ENCODE peak calls at places on chromosomes 11 and 22, in eight cellular contexts. K, U, W, X, V, Y, M and P are unnamed samples.

GRCh38 chr22:49462795-49463194 is 364.9 kb downstream of the BRD1 start:
- DNase-seq in K (no peak), U (no peak), W (no peak), X (no peak), V (no peak), Y (no peak), M (no peak), P (no peak)

GRCh38 chr11:77668760-77669159 is 31.2 kb upstream of the CLNS1A start:
- DNase-seq in K (no peak), U (no peak), W (no peak), X (no peak), V (no peak), Y (no peak), M (no peak), P (no peak)

GRCh38 chr11:34356130-34356529 is 1.7 kb downstream of the ABTB2 start:
- DNase-seq in K (no peak), U (no peak), W (no peak), X (no peak), V (no peak), Y (no peak), M (no peak), P (no peak)

GRCh38 chr11:19873730-19874129 is 161.1 kb downstream of the NAV2 start:
- DNase-seq in K (no peak), U (no peak), W (no peak), X (no peak), V (no peak), Y (no peak), M (no peak), P (no peak)

GRCh38 chr11:45169310-45170072 is 23.1 kb downstream of the PRDM11 start:
- DNase-seq in K (no peak), U (peak; percentile 7), W (no peak), X (no peak), V (no peak), Y (no peak), M (no peak), P (no peak)

GRCh38 chr11:61041755-61042518 is 60.4 kb upstream of the CD5 start:
- DNase-seq in K (no peak), U (peak; percentile 23), W (no peak), X (peak; percentile 90), V (peak; percentile 62), Y (no peak), M (no peak), P (no peak)

GRCh38 chr11:46597155-46597554 is 3.3 kb upstream of the AMBRA1 start:
- DNase-seq in K (no peak), U (no peak), W (no peak), X (no peak), V (no peak), Y (peak; percentile 80), M (no peak), P (no peak)

GRCh38 chr22:44676441-44677298 is 25.3 kb upstream of the PRR5 start:
- DNase-seq in K (no peak), U (no peak), W (peak; percentile 65), X (no peak), V (peak; percentile 77), Y (peak; percentile 89), M (no peak), P (no peak)

GRCh38 chr22:22110548-22111266 is 128.1 kb upstream of the TOP3B start:
- DNase-seq in K (no peak), U (peak; percentile 26), W (peak; percentile 76), X (peak; percentile 86), V (peak; percentile 51), Y (no peak), M (no peak), P (no peak)

GRCh38 chr11:68946416-68947090 is 34.2 kb downstream of the MRGPRD start:
- DNase-seq in K (no peak), U (peak; percentile 39), W (peak; percentile 26), X (no peak), V (no peak), Y (no peak), M (no peak), P (no peak)

GRCh38 chr11:133214646-133215045 is 317.7 kb downstream of the OPCML start:
- DNase-seq in K (no peak), U (no peak), W (no peak), X (no peak), V (no peak), Y (no peak), M (no peak), P (no peak)

GRCh38 chr11:82843057-82843795 is 57.0 kb downstream of the PRCP start:
- DNase-seq in K (no peak), U (no peak), W (no peak), X (no peak), V (no peak), Y (no peak), M (no peak), P (no peak)

DNA sequence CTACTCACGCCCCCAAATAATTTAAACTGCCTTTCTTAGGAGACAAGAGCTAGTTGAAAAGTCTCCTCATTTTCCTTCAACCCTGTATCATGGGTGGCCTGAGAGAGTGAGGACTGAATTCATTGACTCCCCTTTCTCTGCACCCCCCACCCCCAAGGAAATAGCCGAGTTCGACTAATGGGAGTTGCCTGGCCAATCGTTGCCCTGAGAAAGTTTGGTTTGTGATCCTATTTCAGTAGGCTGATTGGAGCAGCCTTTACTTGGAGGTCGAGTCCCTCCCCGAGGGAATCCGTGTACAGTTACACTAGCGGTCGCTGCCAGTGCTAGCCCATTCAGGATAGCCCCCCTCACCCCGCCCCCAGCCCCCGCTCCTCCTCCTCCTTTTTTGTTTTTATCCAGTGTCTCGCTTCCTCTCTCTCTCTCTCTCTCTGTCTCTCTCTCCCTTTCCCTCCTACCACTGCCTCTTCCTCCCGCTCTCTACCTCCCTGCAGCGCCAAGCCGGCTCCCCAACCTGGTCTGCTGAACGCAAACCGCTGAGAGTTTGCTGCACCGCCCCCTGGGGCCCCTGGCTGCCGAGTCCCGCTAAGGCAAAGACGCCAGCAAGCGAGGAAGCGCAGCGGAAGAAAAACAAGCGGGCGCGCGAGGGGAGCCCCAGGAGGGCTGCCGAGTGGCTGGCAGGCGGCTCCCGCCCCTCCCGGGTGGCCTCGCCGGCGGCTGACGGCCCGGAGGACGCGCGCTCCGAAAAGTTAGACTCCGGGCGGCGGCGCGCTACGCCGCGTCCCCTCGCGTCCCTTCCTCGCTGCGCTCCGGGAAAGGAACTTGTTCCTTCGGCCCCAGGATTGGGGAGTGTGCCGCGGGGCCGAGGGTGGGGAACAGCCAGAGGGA is at the start of gene GRAMD1B:
- DNase-seq in K (peak; percentile 38), U (peak; percentile 95), W (peak; percentile 87), X (peak; percentile 73), V (peak; percentile 53), Y (no peak), M (no peak), P (peak; percentile 19)
- TF ChIP-seq CTCF in K (no peak), U (no peak), W (peak; percentile 33), X (no peak), V (no peak), Y (no peak), M (no peak), P (no peak)

GRCh38 chr11:121334973-121335711 is 42.6 kb downstream of the SC5D start:
- DNase-seq in K (no peak), U (no peak), W (no peak), X (no peak), V (no peak), Y (no peak), M (no peak), P (no peak)
- H3K27me3 ChIP-seq in K (no peaks in the 10 kb centered on the region), U (no peaks in the 10 kb centered on the region), W (no peaks in the 10 kb centered on the region), X (no peaks in the 10 kb centered on the region), V (no peaks in the 10 kb centered on the region), Y (peaks cover 16% of the 10 kb centered on the region), M (no peaks in the 10 kb centered on the region), P (no peaks in the 10 kb centered on the region)

GRCh38 chr11:130313383-130314183 is 1.1 kb downstream of the ZBTB44 start:
- DNase-seq in K (no peak), U (no peak), W (no peak), X (no peak), V (no peak), Y (no peak), M (no peak), P (no peak)

GRCh38 chr11:130314749-130315285 is at the start of gene ZBTB44:
- DNase-seq in K (peak; percentile 93), U (peak; percentile 92), W (peak; percentile 98), X (peak; percentile 88), V (peak; percentile 94), Y (peak; percentile 76), M (peak; percentile 61), P (peak; percentile 96)

GRCh38 chr11:130314184-130314748 is 451 bp downstream of the ZBTB44 start:
- DNase-seq in K (peak; percentile 67), U (peak; percentile 54), W (peak; percentile 85), X (peak; percentile 69), V (peak; percentile 79), Y (peak; percentile 20), M (no peak), P (peak; percentile 33)

GRCh38 chr11:130318031-130318673 is 3.4 kb upstream of the ZBTB44 start:
- DNase-seq in K (no peak), U (no peak), W (no peak), X (no peak), V (no peak), Y (peak; percentile 41), M (no peak), P (no peak)

DNA sequence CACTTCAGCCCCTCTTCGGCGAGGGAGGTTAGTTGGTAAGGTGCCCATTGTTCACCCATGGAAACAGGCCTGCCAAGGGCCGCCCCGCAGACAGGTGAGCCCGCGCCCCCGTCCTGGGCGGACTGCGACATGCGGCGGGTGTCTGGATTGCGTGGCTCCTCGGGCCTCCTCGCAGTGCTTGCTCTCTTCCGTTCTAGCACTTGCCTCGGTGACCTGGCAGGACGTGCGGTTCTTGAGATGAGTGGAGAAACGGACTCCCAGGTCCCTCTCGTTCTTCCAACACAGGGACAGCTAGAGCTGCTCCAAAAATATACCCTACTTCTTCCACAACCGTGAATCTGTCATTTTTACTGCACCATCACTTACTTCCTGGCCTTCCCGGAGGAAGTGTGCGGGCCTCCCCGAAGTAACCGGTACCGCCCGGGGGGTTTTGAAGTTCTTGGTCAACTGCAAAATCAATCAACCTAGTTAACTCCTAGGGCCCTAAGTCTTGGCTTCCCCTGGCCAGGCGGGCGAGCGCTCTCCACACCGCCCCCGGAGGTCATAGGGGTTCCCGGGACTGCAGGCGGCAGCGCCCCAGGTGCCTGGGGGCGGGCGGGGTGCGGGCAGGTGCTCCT is 745 bp upstream of the ZBTB44 start:
- DNase-seq in K (peak; percentile 32), U (peak; percentile 25), W (peak; percentile 44), X (peak; percentile 81), V (peak; percentile 50), Y (no peak), M (no peak), P (peak; percentile 52)
- TF ChIP-seq CTCF in K (no peak), U (no peak), W (no peak), X (peak; percentile 66), V (no peak), Y (no peak), M (no peak), P (no peak)

GRCh38 chr22:37510046-37510445 is 9.2 kb downstream of the CARD10 start:
- DNase-seq in K (no peak), U (no peak), W (no peak), X (no peak), V (no peak), Y (no peak), M (no peak), P (no peak)

GRCh38 chr22:37514526-37515051 is 4.6 kb downstream of the CARD10 start:
- DNase-seq in K (no peak), U (no peak), W (no peak), X (no peak), V (no peak), Y (no peak), M (no peak), P (no peak)

GRCh38 chr22:37508431-37508963 is 10.7 kb downstream of the CARD10 start:
- DNase-seq in K (peak; percentile 36), U (no peak), W (no peak), X (no peak), V (no peak), Y (no peak), M (no peak), P (no peak)

GRCh38 chr22:37509026-37509886 is 10.0 kb downstream of the CARD10 start:
- DNase-seq in K (no peak), U (no peak), W (peak; percentile 70), X (no peak), V (no peak), Y (no peak), M (no peak), P (no peak)

GRCh38 chr22:37511368-37512104 is 7.7 kb downstream of the CARD10 start:
- DNase-seq in K (no peak), U (no peak), W (no peak), X (no peak), V (no peak), Y (no peak), M (no peak), P (no peak)
- H3K27me3 ChIP-seq in K (no peaks in the 10 kb centered on the region), U (no peaks in the 10 kb centered on the region), W (no peaks in the 10 kb centered on the region), X (peaks cover 52% of the 10 kb centered on the region), V (no peaks in the 10 kb centered on the region), Y (no peaks in the 10 kb centered on the region), M (no peaks in the 10 kb centered on the region), P (no peaks in the 10 kb centered on the region)